ENCODE peak calls at places on chromosomes 1 and 21, in five cellular contexts. K, G, L, I and W are unnamed samples. For H3K9me3, the result is how much of the 10 kb centered on the place peaks cover.

GRCh38 chr21:16535100-16535418 is 805.3 kb downstream of the USP25 start:
- DNase-seq in K (no peak), G (no peak), L (peak), I (peak), W (peak)

GRCh38 chr1:31575373-31576140 is 758 bp upstream of the TINAGL1 start:
- DNase-seq in K (peak), G (no peak), L (peak), I (peak), W (peak)

GRCh38 chr1:24107462-24108225 is 4.3 kb downstream of the MYOM3 start:
- DNase-seq in K (peak), G (no peak), L (no peak), I (no peak), W (no peak)

GRCh38 chr1:87950369-87950768 is 621.7 kb downstream of the LMO4 start:
- DNase-seq in K (no peak), G (no peak), L (no peak), I (no peak), W (no peak)

GRCh38 chr1:39642796-39643195 is 3.4 kb upstream of the HEYL start:
- DNase-seq in K (no peak), G (no peak), L (no peak), I (no peak), W (no peak)

GRCh38 chr1:204471687-204472086 is 22.9 kb downstream of the PIK3C2B start:
- DNase-seq in K (no peak), G (no peak), L (no peak), I (no peak), W (no peak)

GRCh38 chr1:23699280-23700179 is 7.9 kb downstream of the RPL11 start:
- DNase-seq in K (no peak), G (no peak), L (no peak), I (no peak), W (no peak)

GRCh38 chr1:35539824-35540261 is 17.4 kb downstream of the KIAA0319L start:
- DNase-seq in K (no peak), G (peak), L (no peak), I (no peak), W (peak)

GRCh38 chr1:145858238-145858936 is 494 bp downstream of the PIAS3 start:
- DNase-seq in K (no peak), G (peak), L (peak), I (peak), W (peak)

GRCh38 chr1:158806909-158807601 is 24.1 kb upstream of the MNDA start:
- DNase-seq in K (no peak), G (no peak), L (no peak), I (no peak), W (no peak)

GRCh38 chr1:246624091-246624490 is 57.8 kb downstream of the CNST start:
- DNase-seq in K (no peak), G (no peak), L (no peak), I (no peak), W (no peak)

GRCh38 chr1:68361511-68361910 is 88.2 kb downstream of the RPE65 start:
- DNase-seq in K (no peak), G (no peak), L (no peak), I (no peak), W (no peak)

GRCh38 chr1:119611701-119612113 is 36.4 kb downstream of the ZNF697 start:
- DNase-seq in K (peak), G (peak), L (peak), I (peak), W (peak)

GRCh38 chr1:234659538-234659937 is 49.6 kb upstream of the IRF2BP2 start:
- DNase-seq in K (peak), G (no peak), L (no peak), I (no peak), W (peak)

GRCh38 chr1:28066393-28067154 is 21.8 kb downstream of the EYA3 start:
- DNase-seq in K (no peak), G (no peak), L (no peak), I (no peak), W (no peak)

GRCh38 chr1:178011101-178011828 is 41.4 kb upstream of the SEC16B start:
- DNase-seq in K (peak), G (no peak), L (no peak), I (no peak), W (peak)

GRCh38 chr1:9758559-9759121 is 65.1 kb downstream of the CLSTN1 start:
- DNase-seq in K (no peak), G (no peak), L (no peak), I (no peak), W (no peak)

GRCh38 chr1:29709711-29710169 is 473.4 kb downstream of the PTPRU start:
- DNase-seq in K (no peak), G (no peak), L (no peak), I (no peak), W (peak)

GRCh38 chr1:185679220-185679619 is 55.0 kb upstream of the HMCN1 start:
- DNase-seq in K (no peak), G (no peak), L (no peak), I (no peak), W (no peak)

GRCh38 chr1:9873992-9874391 is 36.1 kb downstream of the CTNNBIP1 start:
- DNase-seq in K (no peak), G (no peak), L (no peak), I (no peak), W (no peak)

GRCh38 chr1:29186252-29186651 is 4.6 kb upstream of the SRSF4 start:
- DNase-seq in K (no peak), G (no peak), L (no peak), I (no peak), W (peak)

GRCh38 chr1:158930504-158930903 is 848 bp upstream of the PYHIN1 start:
- DNase-seq in K (no peak), G (peak), L (no peak), I (no peak), W (no peak)

GRCh38 chr1:40090652-40091355 is 6.2 kb downstream of the PPT1 start:
- DNase-seq in K (no peak), G (no peak), L (no peak), I (no peak), W (no peak)

GRCh38 chr1:20785907-20786309 is 1.2 kb downstream of the HP1BP3 start:
- DNase-seq in K (no peak), G (peak), L (no peak), I (no peak), W (no peak)

GRCh38 chr1:204076891-204077290 is 4.0 kb downstream of the SOX13 start:
- DNase-seq in K (no peak), G (no peak), L (no peak), I (no peak), W (peak)

GRCh38 chr1:209600541-209600940 is 17.0 kb downstream of the CAMK1G start:
- DNase-seq in K (no peak), G (no peak), L (no peak), I (no peak), W (no peak)

GRCh38 chr1:231241751-231242150 is 739 bp downstream of the GNPAT start:
- DNase-seq in K (no peak), G (peak), L (peak), I (no peak), W (peak)

GRCh38 chr21:42125571-42126544 is 54.7 kb downstream of the UMODL1 start:
- DNase-seq in K (no peak), G (peak), L (peak), I (peak), W (no peak)

GRCh38 chr1:245679796-245680195 is 525.0 kb downstream of the KIF26B start:
- DNase-seq in K (no peak), G (no peak), L (no peak), I (no peak), W (peak)

GRCh38 chr1:204731509-204731908 is 46.0 kb upstream of the LRRN2 start:
- DNase-seq in K (no peak), G (no peak), L (no peak), I (no peak), W (no peak)

GRCh38 chr1:173914366-173914871 is 2.7 kb downstream of the SERPINC1 start:
- DNase-seq in K (peak), G (peak), L (peak), I (no peak), W (no peak)

GRCh38 chr1:228396770-228397453 is 9.7 kb downstream of the TRIM11 start:
- DNase-seq in K (no peak), G (no peak), L (no peak), I (peak), W (no peak)

GRCh38 chr1:55476445-55477015 is 261.4 kb upstream of the USP24 start:
- DNase-seq in K (no peak), G (no peak), L (peak), I (peak), W (no peak)

GRCh38 chr1:180273066-180273465 is 43.0 kb downstream of the LHX4 start:
- DNase-seq in K (no peak), G (no peak), L (no peak), I (no peak), W (peak)

GRCh38 chr1:55718758-55719671 is 503.9 kb upstream of the USP24 start:
- DNase-seq in K (no peak), G (no peak), L (peak), I (no peak), W (peak)

GRCh38 chr1:18010408-18010807 is 97.2 kb upstream of the IGSF21 start:
- DNase-seq in K (peak), G (no peak), L (no peak), I (no peak), W (no peak)

GRCh38 chr1:183956559-183957188 is 80.9 kb downstream of the COLGALT2 start:
- DNase-seq in K (peak), G (peak), L (no peak), I (no peak), W (peak)

GRCh38 chr1:114986286-114986685 is 43.3 kb upstream of the TSHB start:
- DNase-seq in K (no peak), G (no peak), L (no peak), I (no peak), W (no peak)

GRCh38 chr1:200316148-200316803 is 93.6 kb downstream of the ZNF281 start:
- DNase-seq in K (no peak), G (no peak), L (no peak), I (no peak), W (no peak)

DNA sequence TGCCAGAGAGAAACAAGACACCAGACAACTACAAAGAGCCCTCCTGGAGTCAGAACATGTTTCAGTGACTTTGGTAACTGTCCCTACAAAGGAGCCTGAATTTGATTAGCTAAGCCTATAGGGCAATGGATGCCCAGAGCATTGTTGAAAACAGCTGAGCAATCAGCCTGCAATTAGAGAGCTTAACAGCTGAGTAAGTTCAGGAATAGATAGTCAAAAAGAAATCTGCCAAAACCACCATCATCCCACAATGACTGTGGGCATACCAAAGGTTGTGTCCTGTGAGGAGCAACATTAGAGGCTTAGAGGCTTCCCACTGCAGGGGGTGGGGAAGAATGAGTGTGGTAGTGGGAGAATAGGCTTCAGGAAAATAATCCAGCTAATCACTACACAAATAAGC is 32.1 kb downstream of the SH3BP5L start:
- DNase-seq in K (no peak), G (no peak), L (no peak), I (no peak), W (no peak)
- H3K9me3 ChIP-seq in K (under half), G (under half), L (under half), I (under half), W (under half)

DNA sequence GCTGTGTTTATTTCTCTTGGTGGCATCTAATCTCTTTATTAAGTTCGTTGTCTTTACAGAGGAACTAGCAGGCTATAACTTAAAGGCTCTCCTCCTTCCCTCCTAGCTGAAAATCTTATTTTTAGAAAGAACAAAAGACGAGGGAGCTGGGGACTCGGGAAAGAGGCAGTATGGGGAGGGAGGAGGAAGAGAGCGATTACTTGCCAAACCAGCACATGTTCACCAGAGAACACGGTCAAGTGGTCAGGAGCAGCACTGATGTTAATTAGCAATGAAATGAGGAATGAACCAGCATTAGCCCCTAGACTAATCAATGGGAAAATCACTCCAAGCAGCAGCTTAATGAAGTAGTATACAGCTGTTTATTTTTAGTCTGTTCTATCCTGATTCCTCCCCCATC is 171.3 kb upstream of the ESRRG start:
- DNase-seq in K (no peak), G (no peak), L (no peak), I (no peak), W (no peak)
- H3K9me3 ChIP-seq in K (under half), G (under half), L (under half), I (under half), W (under half)

DNA sequence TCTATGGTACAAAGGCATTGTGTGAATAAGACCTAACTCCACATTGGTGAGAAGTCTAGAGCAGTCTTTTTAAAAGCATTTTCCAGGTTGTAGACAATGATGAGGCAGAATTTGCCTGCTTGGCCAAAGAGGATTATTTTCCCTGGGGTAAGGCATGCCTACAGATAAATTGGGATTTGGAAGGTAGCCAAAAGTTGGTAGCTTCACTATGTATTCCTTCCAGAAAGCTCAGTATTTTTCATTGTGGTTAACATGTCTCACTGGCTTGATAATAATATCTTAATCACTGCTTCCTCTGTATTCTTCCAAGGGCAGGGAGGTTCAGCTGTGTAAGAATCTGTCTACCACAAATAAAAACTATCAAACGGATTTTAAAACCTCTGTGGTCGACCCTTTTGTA is 590.8 kb upstream of the PRMT6 start:
- DNase-seq in K (no peak), G (no peak), L (no peak), I (no peak), W (no peak)
- H3K9me3 ChIP-seq in K (under half), G (under half), L (under half), I (under half), W (under half)

GRCh38 chr1:248625971-248626370 is 8.9 kb downstream of the OR2T11 start:
- DNase-seq in K (no peak), G (no peak), L (no peak), I (no peak), W (no peak)

GRCh38 chr1:248630551-248630950 is 4.3 kb downstream of the OR2T11 start:
- DNase-seq in K (no peak), G (no peak), L (no peak), I (no peak), W (no peak)

GRCh38 chr1:248627971-248628844 is 6.7 kb downstream of the OR2T11 start:
- DNase-seq in K (no peak), G (no peak), L (no peak), I (no peak), W (no peak)

GRCh38 chr1:248631354-248632041 is 3.4 kb downstream of the OR2T11 start:
- DNase-seq in K (no peak), G (no peak), L (no peak), I (no peak), W (no peak)
- H3K9me3 ChIP-seq in K (under half), G (under half), L (under half), I (under half), W (under half)

DNA sequence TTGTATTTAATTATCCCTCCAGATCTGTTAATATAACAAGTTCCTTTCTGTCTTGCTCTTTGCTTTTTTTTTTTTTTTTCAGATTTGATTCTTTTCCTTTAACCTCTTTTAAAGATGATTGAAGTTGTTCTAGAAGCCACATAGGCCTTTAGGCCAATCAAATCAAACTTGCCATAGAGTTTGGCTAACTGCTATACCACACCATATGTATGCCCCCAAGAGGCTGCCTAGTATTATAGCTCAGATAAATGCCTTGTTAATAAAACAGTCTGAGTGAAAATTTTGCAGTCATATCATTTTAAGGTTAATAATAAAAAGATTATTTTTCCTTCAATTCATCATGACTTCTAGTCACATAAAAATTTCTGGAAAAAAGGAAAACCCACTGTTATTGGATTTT is 696.0 kb upstream of the CHRM3 start:
- DNase-seq in K (no peak), G (no peak), L (no peak), I (no peak), W (no peak)
- H3K9me3 ChIP-seq in K (under half), G (under half), L (under half), I (under half), W (under half)